ENCODE peak calls at places on chromosomes 4 and X, in five cellular contexts. One of them, this sample, is unnamed.

GRCh38 chr4:38868055-38868965 is 704 bp downstream of the FAM114A1 start:
- DNase-seq in lower leg skin: peak
- DNase-seq in astrocyte of the spinal cord: no peak
- DNase-seq in AG09309: no peak
- DNase-seq in GM12865: no peak
- DNase-seq in this sample: peak

GRCh38 chrX:49725923-49726904 is 30.4 kb upstream of the PAGE1 start:
- DNase-seq in GM12865: no peak
- DNase-seq in astrocyte of the spinal cord: no peak
- DNase-seq in lower leg skin: no peak
- DNase-seq in AG09309: no peak
- DNase-seq in this sample: no peak

GRCh38 chr4:118969359-118969758 is 80.7 kb downstream of the SYNPO2 start:
- DNase-seq in GM12865: peak
- DNase-seq in astrocyte of the spinal cord: peak
- DNase-seq in lower leg skin: peak
- DNase-seq in AG09309: no peak
- DNase-seq in this sample: peak

GRCh38 chrX:150959557-150959956 is 23.6 kb upstream of the HMGB3 start:
- DNase-seq in astrocyte of the spinal cord: no peak
- DNase-seq in GM12865: no peak
- DNase-seq in AG09309: no peak
- DNase-seq in lower leg skin: no peak
- DNase-seq in this sample: no peak

GRCh38 chrX:11105080-11105479 is 6.1 kb upstream of the HCCS start:
- DNase-seq in AG09309: no peak
- DNase-seq in lower leg skin: no peak
- DNase-seq in GM12865: no peak
- DNase-seq in astrocyte of the spinal cord: no peak
- DNase-seq in this sample: peak

GRCh38 chr4:120682981-120683380 is 239.5 kb downstream of the PRDM5 start:
- DNase-seq in lower leg skin: no peak
- DNase-seq in astrocyte of the spinal cord: peak
- DNase-seq in GM12865: no peak
- DNase-seq in AG09309: peak
- DNase-seq in this sample: peak

GRCh38 chr4:106746451-106746850 is 289.7 kb downstream of the DKK2 start:
- DNase-seq in lower leg skin: no peak
- DNase-seq in astrocyte of the spinal cord: peak
- DNase-seq in GM12865: no peak
- DNase-seq in AG09309: peak
- DNase-seq in this sample: peak

GRCh38 chr4:185872747-185873380 is 60.9 kb upstream of the SORBS2 start:
- DNase-seq in lower leg skin: no peak
- DNase-seq in AG09309: no peak
- DNase-seq in GM12865: no peak
- DNase-seq in astrocyte of the spinal cord: no peak
- DNase-seq in this sample: peak

DNA sequence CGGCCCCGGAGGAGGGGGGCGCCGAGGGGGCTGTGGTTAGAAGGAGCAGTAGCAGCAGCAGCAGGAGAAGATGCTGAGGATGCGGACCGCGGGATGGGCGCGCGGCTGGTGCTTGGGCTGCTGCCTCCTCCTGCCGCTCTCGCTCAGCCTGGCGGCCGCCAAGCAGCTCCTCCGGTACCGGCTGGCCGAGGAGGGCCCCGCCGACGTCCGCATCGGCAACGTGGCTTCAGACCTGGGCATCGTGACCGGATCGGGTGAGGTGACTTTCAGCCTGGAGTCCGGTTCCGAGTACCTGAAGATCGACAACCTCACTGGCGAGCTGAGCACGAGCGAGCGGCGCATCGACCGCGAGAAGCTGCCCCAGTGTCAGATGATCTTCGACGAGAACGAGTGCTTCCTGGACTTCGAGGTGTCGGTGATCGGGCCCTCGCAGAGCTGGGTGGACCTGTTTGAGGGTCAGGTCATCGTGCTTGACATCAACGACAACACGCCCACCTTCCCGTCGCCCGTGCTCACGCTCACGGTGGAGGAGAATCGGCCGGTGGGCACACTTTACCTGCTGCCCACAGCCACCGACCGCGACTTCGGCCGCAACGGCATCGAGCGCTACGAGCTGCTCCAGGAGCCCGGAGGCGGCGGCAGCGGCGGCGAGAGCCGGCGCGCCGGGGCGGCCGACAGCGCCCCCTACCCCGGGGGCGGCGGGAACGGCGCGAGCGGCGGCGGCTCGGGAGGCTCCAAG is 1.4 kb downstream of the PCDH7 start:
- DNase-seq in AG09309: no peak
- DNase-seq in lower leg skin: no peak
- DNase-seq in astrocyte of the spinal cord: peak
- DNase-seq in GM12865: no peak
- DNase-seq in this sample: no peak
- TF ChIP-seq CTCF in AG09309: no peak
- TF ChIP-seq CTCF in lower leg skin: no peak
- TF ChIP-seq CTCF in astrocyte of the spinal cord: no peak
- TF ChIP-seq CTCF in GM12865: no peak
- TF ChIP-seq CTCF in this sample: no peak

GRCh38 chrX:40158036-40158706 is 60.4 kb upstream of the BCOR start:
- DNase-seq in AG09309: no peak
- DNase-seq in lower leg skin: no peak
- DNase-seq in GM12865: no peak
- DNase-seq in astrocyte of the spinal cord: no peak
- DNase-seq in this sample: no peak
- H3K4me3 ChIP-seq in AG09309: peak
- H3K4me3 ChIP-seq in lower leg skin: no peak
- H3K4me3 ChIP-seq in GM12865: peak
- H3K4me3 ChIP-seq in astrocyte of the spinal cord: peak
- H3K4me3 ChIP-seq in this sample: peak

GRCh38 chrX:119729408-119730201 is 28.8 kb upstream of the SOWAHD start:
- DNase-seq in GM12865: peak
- DNase-seq in lower leg skin: peak
- DNase-seq in AG09309: peak
- DNase-seq in astrocyte of the spinal cord: peak
- DNase-seq in this sample: peak
- TF ChIP-seq CTCF in GM12865: peak
- TF ChIP-seq CTCF in lower leg skin: no peak
- TF ChIP-seq CTCF in AG09309: peak
- TF ChIP-seq CTCF in astrocyte of the spinal cord: peak
- TF ChIP-seq CTCF in this sample: peak

GRCh38 chr4:128289523-128290158 is 2.0 kb upstream of the PGRMC2 start:
- DNase-seq in AG09309: no peak
- DNase-seq in astrocyte of the spinal cord: no peak
- DNase-seq in GM12865: no peak
- DNase-seq in lower leg skin: no peak
- DNase-seq in this sample: no peak
- H3K4me3 ChIP-seq in AG09309: no peak
- H3K4me3 ChIP-seq in astrocyte of the spinal cord: no peak
- H3K4me3 ChIP-seq in GM12865: peak
- H3K4me3 ChIP-seq in lower leg skin: no peak
- H3K4me3 ChIP-seq in this sample: no peak

GRCh38 chrX:7828594-7828993 is 14.4 kb upstream of the VCX start:
- DNase-seq in astrocyte of the spinal cord: no peak
- DNase-seq in GM12865: peak
- DNase-seq in AG09309: no peak
- DNase-seq in lower leg skin: no peak
- DNase-seq in this sample: no peak
- TF ChIP-seq CTCF in astrocyte of the spinal cord: no peak
- TF ChIP-seq CTCF in GM12865: peak
- TF ChIP-seq CTCF in AG09309: no peak
- TF ChIP-seq CTCF in lower leg skin: no peak
- TF ChIP-seq CTCF in this sample: no peak

GRCh38 chr4:81030617-81031388 is at the start of gene BMP3:
- DNase-seq in astrocyte of the spinal cord: peak
- DNase-seq in lower leg skin: no peak
- DNase-seq in GM12865: peak
- DNase-seq in AG09309: no peak
- DNase-seq in this sample: peak
- H3K4me3 ChIP-seq in astrocyte of the spinal cord: peak
- H3K4me3 ChIP-seq in lower leg skin: peak
- H3K4me3 ChIP-seq in GM12865: peak
- H3K4me3 ChIP-seq in AG09309: peak
- H3K4me3 ChIP-seq in this sample: peak

GRCh38 chrX:140053841-140054240 is 88.5 kb upstream of the CXorf66 start:
- DNase-seq in lower leg skin: no peak
- DNase-seq in GM12865: no peak
- DNase-seq in AG09309: no peak
- DNase-seq in astrocyte of the spinal cord: no peak
- DNase-seq in this sample: no peak

GRCh38 chrX:140050906-140051305 is 85.6 kb upstream of the CXorf66 start:
- DNase-seq in lower leg skin: no peak
- DNase-seq in AG09309: no peak
- DNase-seq in astrocyte of the spinal cord: peak
- DNase-seq in GM12865: no peak
- DNase-seq in this sample: peak
- TF ChIP-seq CTCF in lower leg skin: no peak
- TF ChIP-seq CTCF in AG09309: peak
- TF ChIP-seq CTCF in astrocyte of the spinal cord: peak
- TF ChIP-seq CTCF in GM12865: peak
- TF ChIP-seq CTCF in this sample: peak